ENCODE peak calls at places on chromosomes 13 and 19, in five cellular contexts. One of them, this sample, is unnamed.

GRCh38 chr13:33236021-33236420 is 49.5 kb downstream of the STARD13 start:
- DNase-seq in ELR: peak
- DNase-seq in body of pancreas: no peak
- DNase-seq in astrocyte of the hippocampus: peak
- DNase-seq in stimulated activated CD4-positive, alpha-beta T cell treated with anti-CD3 and anti-CD28 coated beads, Interleukin-4, amount 100 ng/mL, for 48 hours: no peak
- DNase-seq in this sample: no peak

GRCh38 chr19:16259385-16260159 is 61.9 kb downstream of the AP1M1 start:
- DNase-seq in ELR: no peak
- DNase-seq in body of pancreas: no peak
- DNase-seq in astrocyte of the hippocampus: no peak
- DNase-seq in stimulated activated CD4-positive, alpha-beta T cell treated with anti-CD3 and anti-CD28 coated beads, Interleukin-4, amount 100 ng/mL, for 48 hours: no peak
- DNase-seq in this sample: no peak

GRCh38 chr13:24274452-24274971 is 34.9 kb upstream of the C1QTNF9 start:
- DNase-seq in ELR: no peak
- DNase-seq in body of pancreas: no peak
- DNase-seq in astrocyte of the hippocampus: no peak
- DNase-seq in stimulated activated CD4-positive, alpha-beta T cell treated with anti-CD3 and anti-CD28 coated beads, Interleukin-4, amount 100 ng/mL, for 48 hours: peak
- DNase-seq in this sample: no peak

GRCh38 chr19:38666662-38667448 is 19.4 kb downstream of the ACTN4 start:
- DNase-seq in ELR: peak
- DNase-seq in body of pancreas: peak
- DNase-seq in astrocyte of the hippocampus: peak
- DNase-seq in stimulated activated CD4-positive, alpha-beta T cell treated with anti-CD3 and anti-CD28 coated beads, Interleukin-4, amount 100 ng/mL, for 48 hours: no peak
- DNase-seq in this sample: peak

GRCh38 chr13:25114220-25114619 is 18.3 kb downstream of the PABPC3 start:
- DNase-seq in ELR: peak
- DNase-seq in body of pancreas: peak
- DNase-seq in astrocyte of the hippocampus: peak
- DNase-seq in stimulated activated CD4-positive, alpha-beta T cell treated with anti-CD3 and anti-CD28 coated beads, Interleukin-4, amount 100 ng/mL, for 48 hours: peak
- DNase-seq in this sample: peak

GRCh38 chr19:16419671-16420394 is 51.9 kb downstream of the EPS15L1 start:
- DNase-seq in ELR: no peak
- DNase-seq in body of pancreas: no peak
- DNase-seq in astrocyte of the hippocampus: no peak
- DNase-seq in stimulated activated CD4-positive, alpha-beta T cell treated with anti-CD3 and anti-CD28 coated beads, Interleukin-4, amount 100 ng/mL, for 48 hours: no peak
- DNase-seq in this sample: no peak

GRCh38 chr13:97921146-97921776 is 32.2 kb upstream of the IPO5 start:
- DNase-seq in ELR: peak
- DNase-seq in body of pancreas: no peak
- DNase-seq in astrocyte of the hippocampus: no peak
- DNase-seq in stimulated activated CD4-positive, alpha-beta T cell treated with anti-CD3 and anti-CD28 coated beads, Interleukin-4, amount 100 ng/mL, for 48 hours: no peak
- DNase-seq in this sample: no peak

GRCh38 chr19:40578442-40578908 is 1.8 kb downstream of the SHKBP1 start:
- DNase-seq in ELR: peak
- DNase-seq in body of pancreas: no peak
- DNase-seq in astrocyte of the hippocampus: no peak
- DNase-seq in stimulated activated CD4-positive, alpha-beta T cell treated with anti-CD3 and anti-CD28 coated beads, Interleukin-4, amount 100 ng/mL, for 48 hours: no peak
- DNase-seq in this sample: no peak

GRCh38 chr19:15562861-15563260 is 52.2 kb upstream of the CYP4F8 start:
- DNase-seq in ELR: no peak
- DNase-seq in body of pancreas: peak
- DNase-seq in astrocyte of the hippocampus: no peak
- DNase-seq in stimulated activated CD4-positive, alpha-beta T cell treated with anti-CD3 and anti-CD28 coated beads, Interleukin-4, amount 100 ng/mL, for 48 hours: no peak
- DNase-seq in this sample: peak

GRCh38 chr19:8120636-8121480 is 28.5 kb downstream of the FBN3 start:
- DNase-seq in ELR: no peak
- DNase-seq in body of pancreas: no peak
- DNase-seq in astrocyte of the hippocampus: no peak
- DNase-seq in stimulated activated CD4-positive, alpha-beta T cell treated with anti-CD3 and anti-CD28 coated beads, Interleukin-4, amount 100 ng/mL, for 48 hours: no peak
- DNase-seq in this sample: no peak

GRCh38 chr13:94327318-94327717 is 152.2 kb downstream of the DCT start:
- DNase-seq in ELR: no peak
- DNase-seq in body of pancreas: no peak
- DNase-seq in astrocyte of the hippocampus: peak
- DNase-seq in stimulated activated CD4-positive, alpha-beta T cell treated with anti-CD3 and anti-CD28 coated beads, Interleukin-4, amount 100 ng/mL, for 48 hours: no peak
- DNase-seq in this sample: peak

GRCh38 chr19:16754207-16754806 is 34.7 kb downstream of the NWD1 start:
- DNase-seq in ELR: no peak
- DNase-seq in body of pancreas: no peak
- DNase-seq in astrocyte of the hippocampus: no peak
- DNase-seq in stimulated activated CD4-positive, alpha-beta T cell treated with anti-CD3 and anti-CD28 coated beads, Interleukin-4, amount 100 ng/mL, for 48 hours: no peak
- DNase-seq in this sample: no peak

GRCh38 chr19:4310247-4311121 is 6.1 kb downstream of the FSD1 start:
- DNase-seq in ELR: peak
- DNase-seq in body of pancreas: no peak
- DNase-seq in astrocyte of the hippocampus: no peak
- DNase-seq in stimulated activated CD4-positive, alpha-beta T cell treated with anti-CD3 and anti-CD28 coated beads, Interleukin-4, amount 100 ng/mL, for 48 hours: no peak
- DNase-seq in this sample: peak

GRCh38 chr13:75825161-75825560 is 189.0 kb downstream of the LMO7 start:
- DNase-seq in ELR: no peak
- DNase-seq in body of pancreas: no peak
- DNase-seq in astrocyte of the hippocampus: no peak
- DNase-seq in stimulated activated CD4-positive, alpha-beta T cell treated with anti-CD3 and anti-CD28 coated beads, Interleukin-4, amount 100 ng/mL, for 48 hours: no peak
- DNase-seq in this sample: no peak

GRCh38 chr13:83223546-83223945 is 658.7 kb downstream of the SLITRK1 start:
- DNase-seq in ELR: no peak
- DNase-seq in body of pancreas: no peak
- DNase-seq in astrocyte of the hippocampus: no peak
- DNase-seq in stimulated activated CD4-positive, alpha-beta T cell treated with anti-CD3 and anti-CD28 coated beads, Interleukin-4, amount 100 ng/mL, for 48 hours: no peak
- DNase-seq in this sample: no peak

GRCh38 chr13:98570929-98571372 is 6.0 kb downstream of the STK24 start:
- DNase-seq in ELR: peak
- DNase-seq in body of pancreas: no peak
- DNase-seq in astrocyte of the hippocampus: no peak
- DNase-seq in stimulated activated CD4-positive, alpha-beta T cell treated with anti-CD3 and anti-CD28 coated beads, Interleukin-4, amount 100 ng/mL, for 48 hours: no peak
- DNase-seq in this sample: peak

GRCh38 chr13:110642291-110642981 is 27.1 kb downstream of the NAXD start:
- DNase-seq in ELR: no peak
- DNase-seq in body of pancreas: no peak
- DNase-seq in astrocyte of the hippocampus: no peak
- DNase-seq in stimulated activated CD4-positive, alpha-beta T cell treated with anti-CD3 and anti-CD28 coated beads, Interleukin-4, amount 100 ng/mL, for 48 hours: no peak
- DNase-seq in this sample: no peak

GRCh38 chr13:45503658-45504057 is 38.9 kb downstream of the COG3 start:
- DNase-seq in ELR: no peak
- DNase-seq in body of pancreas: no peak
- DNase-seq in astrocyte of the hippocampus: no peak
- DNase-seq in stimulated activated CD4-positive, alpha-beta T cell treated with anti-CD3 and anti-CD28 coated beads, Interleukin-4, amount 100 ng/mL, for 48 hours: no peak
- DNase-seq in this sample: no peak

GRCh38 chr19:50323782-50324133 is 5.4 kb downstream of the KCNC3 start:
- DNase-seq in ELR: no peak
- DNase-seq in body of pancreas: no peak
- DNase-seq in astrocyte of the hippocampus: no peak
- DNase-seq in stimulated activated CD4-positive, alpha-beta T cell treated with anti-CD3 and anti-CD28 coated beads, Interleukin-4, amount 100 ng/mL, for 48 hours: no peak
- DNase-seq in this sample: no peak